ENCODE peak calls at places on chromosome 16, in five cellular contexts. One of them, this sample, is unnamed.
A peak's percentile ranks its signal among the peaks of the same experiment; 100 is the strongest.

GRCh38 chr16:13186813-13187212 is 285.4 kb downstream of the SHISA9 start:
- DNase-seq in GM12891: no peak
- DNase-seq in GM12878: no peak
- DNase-seq in HepG2: peak; percentile 31
- DNase-seq in H1: no peak
- DNase-seq in this sample: no peak

GRCh38 chr16:64459821-64460220 is 662.0 kb downstream of the CDH11 start:
- DNase-seq in GM12891: no peak
- DNase-seq in GM12878: no peak
- DNase-seq in HepG2: no peak
- DNase-seq in H1: no peak
- DNase-seq in this sample: no peak

GRCh38 chr16:86490859-86491642 is 19.3 kb upstream of the FOXF1 start:
- DNase-seq in GM12891: no peak
- DNase-seq in GM12878: no peak
- DNase-seq in HepG2: no peak
- DNase-seq in H1: no peak
- DNase-seq in this sample: no peak

GRCh38 chr16:68478526-68479249 is 30.4 kb upstream of the SMPD3 start:
- DNase-seq in GM12891: no peak
- DNase-seq in GM12878: no peak
- DNase-seq in HepG2: no peak
- DNase-seq in H1: no peak
- DNase-seq in this sample: no peak

GRCh38 chr16:53465606-53466290 is 31.5 kb downstream of the RBL2 start:
- DNase-seq in GM12891: no peak
- DNase-seq in GM12878: no peak
- DNase-seq in HepG2: no peak
- DNase-seq in H1: no peak
- DNase-seq in this sample: no peak

GRCh38 chr16:35743101-35743692 is 2283.8 kb downstream of the TP53TG3F start:
- DNase-seq in GM12891: no peak
- DNase-seq in GM12878: no peak
- DNase-seq in HepG2: no peak
- DNase-seq in H1: no peak
- DNase-seq in this sample: no peak

GRCh38 chr16:10530685-10531084 is 49.7 kb downstream of the EMP2 start:
- DNase-seq in GM12891: no peak
- DNase-seq in GM12878: no peak
- DNase-seq in HepG2: no peak
- DNase-seq in H1: no peak
- DNase-seq in this sample: no peak

GRCh38 chr16:63880948-63881347 is 1240.9 kb downstream of the CDH11 start:
- DNase-seq in GM12891: no peak
- DNase-seq in GM12878: no peak
- DNase-seq in HepG2: no peak
- DNase-seq in H1: no peak
- DNase-seq in this sample: no peak

GRCh38 chr16:68574479-68574878 is 35.4 kb downstream of the ZFP90 start:
- DNase-seq in GM12891: no peak
- DNase-seq in GM12878: no peak
- DNase-seq in HepG2: no peak
- DNase-seq in H1: no peak
- DNase-seq in this sample: no peak

GRCh38 chr16:25027781-25028180 is 12.6 kb upstream of the ARHGAP17 start:
- DNase-seq in GM12891: no peak
- DNase-seq in GM12878: no peak
- DNase-seq in HepG2: no peak
- DNase-seq in H1: no peak
- DNase-seq in this sample: no peak

GRCh38 chr16:491225-491919 is 36.1 kb upstream of the CAPN15 start:
- DNase-seq in GM12891: no peak
- DNase-seq in GM12878: no peak
- DNase-seq in HepG2: no peak
- DNase-seq in H1: no peak
- DNase-seq in this sample: no peak

GRCh38 chr16:54454616-54455015 is 168.0 kb upstream of the IRX3 start:
- DNase-seq in GM12891: no peak
- DNase-seq in GM12878: no peak
- DNase-seq in HepG2: no peak
- DNase-seq in H1: no peak
- DNase-seq in this sample: no peak

GRCh38 chr16:72637306-72637705 is 410.6 kb downstream of the ZFHX3 start:
- DNase-seq in GM12891: no peak
- DNase-seq in GM12878: no peak
- DNase-seq in HepG2: no peak
- DNase-seq in H1: no peak
- DNase-seq in this sample: no peak

GRCh38 chr16:11303405-11304138 is 22.4 kb upstream of the PRM1 start:
- DNase-seq in GM12891: no peak
- DNase-seq in GM12878: no peak
- DNase-seq in HepG2: no peak
- DNase-seq in H1: no peak
- DNase-seq in this sample: no peak

GRCh38 chr16:84773312-84773711 is 46.5 kb upstream of the CRISPLD2 start:
- DNase-seq in GM12891: no peak
- DNase-seq in GM12878: no peak
- DNase-seq in HepG2: no peak
- DNase-seq in H1: no peak
- DNase-seq in this sample: no peak

DNA sequence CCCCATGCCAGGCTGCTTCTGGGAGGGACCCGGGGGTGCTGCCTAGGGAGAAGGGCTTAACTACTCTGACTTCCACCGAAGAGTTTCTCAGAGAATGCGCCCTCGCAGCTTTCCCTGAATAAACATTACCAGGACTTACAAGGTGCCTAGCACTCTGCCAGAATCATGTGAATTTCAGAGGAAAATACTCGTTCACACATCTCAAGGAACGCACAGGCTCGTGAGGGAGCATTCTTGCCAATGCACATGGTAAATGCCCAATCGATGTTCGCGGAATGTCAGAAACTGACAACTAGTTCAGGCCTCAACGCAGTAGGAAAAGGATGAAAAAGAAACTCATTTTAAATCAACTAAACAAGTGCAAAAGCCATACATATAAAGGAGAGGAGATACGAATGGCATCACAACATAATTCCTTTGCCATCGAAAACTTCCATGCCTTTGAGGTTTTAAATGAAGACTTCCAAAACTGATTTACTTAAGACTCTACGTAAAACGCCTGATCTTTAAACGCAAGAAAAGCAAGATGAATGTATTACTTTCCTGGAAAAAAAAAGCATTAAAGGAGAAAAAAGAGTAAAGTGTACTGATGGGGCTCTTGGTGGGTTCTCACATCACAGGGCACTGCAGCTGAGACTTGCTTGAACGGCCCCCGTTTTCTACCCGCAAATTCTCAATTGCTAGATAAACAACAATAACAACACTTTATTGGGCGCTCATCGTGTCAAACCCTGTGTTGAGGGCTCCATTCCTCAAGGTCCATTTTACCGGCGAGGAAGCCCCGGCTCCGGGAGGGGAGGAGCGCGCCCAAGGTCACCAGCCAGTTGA is 827 bp downstream of the CMC2 start:
- DNase-seq in GM12891: no peak
- DNase-seq in GM12878: no peak
- DNase-seq in HepG2: peak; percentile 61
- DNase-seq in H1: no peak
- DNase-seq in this sample: no peak
- TF ChIP-seq POLR2AphosphoS5 in GM12891: no peak
- TF ChIP-seq POLR2AphosphoS5 in GM12878: no peak
- TF ChIP-seq POLR2AphosphoS5 in HepG2: no peak
- TF ChIP-seq POLR2AphosphoS5 in H1: no peak
- TF ChIP-seq POLR2AphosphoS5 in this sample: no peak

GRCh38 chr16:4800290-4801041 is 2.0 kb downstream of the ROGDI start:
- DNase-seq in GM12891: peak; percentile 33
- DNase-seq in GM12878: no peak
- DNase-seq in HepG2: peak; percentile 56
- DNase-seq in H1: no peak
- DNase-seq in this sample: no peak

GRCh38 chr16:4801051-4801961 is 1.1 kb downstream of the ROGDI start:
- DNase-seq in GM12891: no peak
- DNase-seq in GM12878: no peak
- DNase-seq in HepG2: no peak
- DNase-seq in H1: no peak
- DNase-seq in this sample: no peak

GRCh38 chr16:4801962-4802658 is at the start of gene ROGDI:
- DNase-seq in GM12891: peak; percentile 71
- DNase-seq in GM12878: no peak
- DNase-seq in HepG2: peak; percentile 80
- DNase-seq in H1: peak; percentile 88
- DNase-seq in this sample: peak; percentile 64

GRCh38 chr16:4803479-4804243 is 1.2 kb upstream of the ROGDI start:
- DNase-seq in GM12891: no peak
- DNase-seq in GM12878: no peak
- DNase-seq in HepG2: no peak
- DNase-seq in H1: no peak
- DNase-seq in this sample: no peak

GRCh38 chr16:4802659-4803287 is 340 bp upstream of the ROGDI start:
- DNase-seq in GM12891: peak; percentile 99
- DNase-seq in GM12878: peak; percentile 47
- DNase-seq in HepG2: peak; percentile 87
- DNase-seq in H1: peak; percentile 97
- DNase-seq in this sample: peak; percentile 98
- TF ChIP-seq POLR2A in GM12891: no peak
- TF ChIP-seq POLR2A in GM12878: peak; percentile 74
- TF ChIP-seq POLR2A in HepG2: peak; percentile 42
- TF ChIP-seq POLR2A in H1: no peak
- TF ChIP-seq POLR2A in this sample: no peak

GRCh38 chr16:4723071-4723767 is 10.9 kb downstream of the ANKS3 start:
- DNase-seq in GM12891: no peak
- DNase-seq in GM12878: no peak
- DNase-seq in HepG2: no peak
- DNase-seq in H1: no peak
- DNase-seq in this sample: no peak
- TF ChIP-seq TAF1 in GM12891: no peak
- TF ChIP-seq TAF1 in GM12878: no peak
- TF ChIP-seq TAF1 in HepG2: no peak
- TF ChIP-seq TAF1 in H1: no peak
- TF ChIP-seq TAF1 in this sample: no peak

GRCh38 chr16:67163164-67163902 is 1.2 kb upstream of the HSF4 start:
- DNase-seq in GM12891: no peak
- DNase-seq in GM12878: no peak
- DNase-seq in HepG2: no peak
- DNase-seq in H1: peak; percentile 73
- DNase-seq in this sample: no peak
- TF ChIP-seq POLR2AphosphoS5 in GM12891: no peak
- TF ChIP-seq POLR2AphosphoS5 in GM12878: no peak
- TF ChIP-seq POLR2AphosphoS5 in HepG2: no peak
- TF ChIP-seq POLR2AphosphoS5 in H1: no peak
- TF ChIP-seq POLR2AphosphoS5 in this sample: no peak

GRCh38 chr16:30092373-30093010 is 768 bp upstream of the TBX6 start:
- DNase-seq in GM12891: peak; percentile 86
- DNase-seq in GM12878: peak; percentile 93
- DNase-seq in HepG2: peak; percentile 92
- DNase-seq in H1: peak; percentile 92
- DNase-seq in this sample: peak; percentile 85
- TF ChIP-seq POLR2A in GM12891: peak; percentile 36
- TF ChIP-seq POLR2A in GM12878: no peak
- TF ChIP-seq POLR2A in HepG2: peak; percentile 60
- TF ChIP-seq POLR2A in H1: no peak
- TF ChIP-seq POLR2A in this sample: peak; percentile 27

GRCh38 chr16:50152807-50153647 is at the start of gene TENT4B:
- DNase-seq in GM12891: peak; percentile 86
- DNase-seq in GM12878: peak; percentile 57
- DNase-seq in HepG2: peak; percentile 62
- DNase-seq in H1: peak; percentile 91
- DNase-seq in this sample: peak; percentile 87

GRCh38 chr16:50152386-50152806 is 710 bp upstream of the TENT4B start:
- DNase-seq in GM12891: peak; percentile 68
- DNase-seq in GM12878: peak; percentile 68
- DNase-seq in HepG2: no peak
- DNase-seq in H1: peak; percentile 71
- DNase-seq in this sample: peak; percentile 72

GRCh38 chr16:50155925-50156324 is 2.8 kb downstream of the TENT4B start:
- DNase-seq in GM12891: no peak
- DNase-seq in GM12878: no peak
- DNase-seq in HepG2: no peak
- DNase-seq in H1: no peak
- DNase-seq in this sample: no peak

GRCh38 chr16:50153648-50154368 is 702 bp downstream of the TENT4B start:
- DNase-seq in GM12891: peak; percentile 27
- DNase-seq in GM12878: no peak
- DNase-seq in HepG2: no peak
- DNase-seq in H1: peak; percentile 57
- DNase-seq in this sample: peak; percentile 42

DNA sequence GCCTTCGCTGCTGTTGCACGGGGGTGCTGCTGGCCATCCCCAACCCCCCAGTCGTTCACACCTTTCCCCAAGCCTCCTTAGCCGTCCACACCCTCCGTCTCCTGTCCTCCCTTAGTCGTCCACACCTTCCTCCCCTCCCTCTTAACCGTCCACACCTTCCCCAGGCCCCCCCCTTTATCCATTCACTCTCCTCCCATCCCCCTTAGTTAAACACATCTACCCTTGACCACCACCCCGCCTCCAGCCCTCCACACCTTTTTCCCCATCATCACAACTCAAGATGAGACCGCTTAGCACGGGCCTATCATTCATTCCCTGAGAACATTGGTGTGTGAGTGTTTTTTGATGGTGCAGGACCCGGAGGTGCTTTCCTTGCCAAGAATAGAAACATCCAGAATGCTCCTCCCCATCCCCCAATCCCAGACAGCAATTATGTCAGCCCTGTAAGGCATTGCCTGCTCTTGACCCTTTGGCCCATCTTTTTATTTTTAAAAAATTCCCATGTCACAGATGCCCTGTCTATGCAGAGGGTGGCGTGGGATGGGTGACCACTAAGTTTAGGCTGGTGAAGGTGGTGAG is 1.4 kb downstream of the TENT4B start:
- DNase-seq in GM12891: no peak
- DNase-seq in GM12878: no peak
- DNase-seq in HepG2: no peak
- DNase-seq in H1: no peak
- DNase-seq in this sample: no peak
- TF ChIP-seq TAF1 in GM12891: no peak
- TF ChIP-seq TAF1 in GM12878: no peak
- TF ChIP-seq TAF1 in HepG2: no peak
- TF ChIP-seq TAF1 in H1: no peak
- TF ChIP-seq TAF1 in this sample: no peak

DNA sequence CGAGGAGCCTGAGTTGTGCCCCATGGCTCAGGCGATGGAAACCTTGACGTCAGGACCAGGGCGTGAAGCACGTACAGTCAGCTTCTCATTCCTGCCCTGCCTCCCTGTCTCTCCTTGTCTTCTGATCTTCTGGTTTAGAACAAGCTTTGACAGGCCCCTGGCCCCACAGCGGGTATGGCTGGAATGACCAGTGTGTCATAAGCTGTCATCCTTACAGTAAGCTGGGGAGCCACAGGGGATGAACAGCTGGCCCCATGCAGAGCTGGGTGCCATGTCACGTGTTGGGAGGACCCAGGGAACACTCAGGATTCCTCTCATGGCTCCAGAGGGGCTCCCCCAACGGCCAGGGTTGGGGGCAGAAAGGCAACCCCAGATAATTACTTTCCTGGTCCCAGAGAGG is 157.6 kb upstream of the PLCG2 start:
- DNase-seq in GM12891: no peak
- DNase-seq in GM12878: no peak
- DNase-seq in HepG2: no peak
- DNase-seq in H1: no peak
- DNase-seq in this sample: no peak
- TF ChIP-seq POLR2AphosphoS5 in GM12891: no peak
- TF ChIP-seq POLR2AphosphoS5 in GM12878: no peak
- TF ChIP-seq POLR2AphosphoS5 in HepG2: no peak
- TF ChIP-seq POLR2AphosphoS5 in H1: no peak
- TF ChIP-seq POLR2AphosphoS5 in this sample: no peak